ENCODE peak calls at places on chromosome 3, in four cellular contexts. Z is left ventricle myocardium inferior, H is stomach, K is nephron progenitor cell. F is an unnamed sample.
A peak's percentile ranks its signal among the peaks of the same experiment; 100 is the strongest.

GRCh38 chr3:79250746-79251145 is 517.1 kb downstream of the ROBO1 start:
- DNase-seq in Z (no peak), K (no peak), H (no peak), F (no peak)

GRCh38 chr3:11392689-11393114 is 120.5 kb downstream of the ATG7 start:
- DNase-seq in K (no peak), Z (no peak), H (no peak), F (no peak)

GRCh38 chr3:11346416-11346815 is 74.2 kb downstream of the ATG7 start:
- DNase-seq in Z (no peak), H (no peak), K (no peak), F (no peak)

GRCh38 chr3:126154391-126155279 is 25.8 kb downstream of the ALDH1L1 start:
- DNase-seq in H (no peak), K (no peak), Z (no peak), F (peak; percentile 12)

GRCh38 chr3:160129459-160130061 is 95.7 kb upstream of the C3orf80 start:
- DNase-seq in H (no peak), Z (no peak), K (no peak), F (no peak)

GRCh38 chr3:16849240-16849639 is 35.5 kb upstream of the PLCL2 start:
- DNase-seq in Z (peak; percentile 56), H (peak; percentile 65), K (peak; percentile 42), F (peak; percentile 37)

GRCh38 chr3:142459929-142460328 is 12.1 kb upstream of the XRN1 start:
- DNase-seq in Z (no peak), H (no peak), K (no peak), F (no peak)

GRCh38 chr3:118740722-118741290 is 293.8 kb downstream of the IGSF11 start:
- DNase-seq in K (no peak), H (no peak), Z (no peak), F (no peak)

GRCh38 chr3:188199386-188199785 is 45.4 kb downstream of the LPP start:
- DNase-seq in Z (no peak), H (no peak), K (no peak), F (no peak)

GRCh38 chr3:129934234-129935123 is 40.0 kb upstream of the TRH start:
- DNase-seq in K (peak; percentile 55), Z (no peak), H (no peak), F (peak; percentile 64)

GRCh38 chr3:24174637-24175036 is 229.6 kb downstream of the NR1D2 start:
- DNase-seq in Z (no peak), K (no peak), H (no peak), F (no peak)

GRCh38 chr3:117734431-117734830 is 1024.9 kb downstream of the TUSC7 start:
- DNase-seq in H (no peak), Z (no peak), K (no peak), F (no peak)

GRCh38 chr3:65551945-65552344 is 486.8 kb downstream of the MAGI1 start:
- DNase-seq in K (no peak), H (no peak), Z (no peak), F (no peak)

GRCh38 chr3:38120690-38121450 is 16.1 kb downstream of the ACAA1 start:
- DNase-seq in Z (no peak), K (no peak), H (peak; percentile 24), F (no peak)

GRCh38 chr3:169149349-169149890 is 514.1 kb downstream of the MECOM start:
- DNase-seq in H (peak; percentile 93), Z (peak; percentile 81), K (peak; percentile 89), F (peak; percentile 83)

GRCh38 chr3:183224581-183224980 is 28.5 kb upstream of the B3GNT5 start:
- DNase-seq in K (no peak), Z (no peak), H (no peak), F (no peak)

GRCh38 chr3:190238871-190239270 is 83.4 kb downstream of the CLDN1 start:
- DNase-seq in H (no peak), K (no peak), Z (no peak), F (no peak)

GRCh38 chr3:40167958-40168357 is 141.5 kb upstream of the EIF1B start:
- DNase-seq in Z (no peak), H (peak; percentile 58), K (no peak), F (no peak)

GRCh38 chr3:27568393-27568792 is 84.2 kb upstream of the SLC4A7 start:
- DNase-seq in H (peak; percentile 34), K (no peak), Z (peak; percentile 60), F (no peak)

GRCh38 chr3:195250473-195251251 is 20.3 kb downstream of the XXYLT1 start:
- DNase-seq in Z (peak; percentile 42), K (no peak), H (no peak), F (peak; percentile 63)

GRCh38 chr3:4696266-4696665 is 203.1 kb downstream of the ITPR1 start:
- DNase-seq in K (no peak), Z (no peak), H (no peak), F (no peak)

GRCh38 chr3:39147711-39148115 is 5.7 kb downstream of the CSRNP1 start:
- DNase-seq in Z (no peak), K (no peak), H (no peak), F (no peak)

GRCh38 chr3:188510366-188510765 is 356.4 kb downstream of the LPP start:
- DNase-seq in K (no peak), Z (no peak), H (no peak), F (no peak)

GRCh38 chr3:187122261-187122660 is 17.0 kb downstream of the RPL39L start:
- DNase-seq in K (no peak), H (no peak), Z (no peak), F (no peak)

GRCh38 chr3:123104550-123104949 is 37.7 kb downstream of the PDIA5 start:
- DNase-seq in Z (no peak), K (no peak), H (no peak), F (no peak)

GRCh38 chr3:160756907-160757623 is 1.0 kb downstream of the PPM1L start:
- DNase-seq in K (peak; percentile 34), H (peak; percentile 32), Z (peak; percentile 19), F (peak; percentile 9)

GRCh38 chr3:119316313-119316670 is 22.1 kb downstream of the ARHGAP31 start:
- DNase-seq in H (no peak), K (no peak), Z (no peak), F (no peak)

GRCh38 chr3:114743746-114744145 is 403.3 kb downstream of the ZBTB20 start:
- DNase-seq in K (no peak), Z (no peak), H (no peak), F (no peak)

GRCh38 chr3:45054196-45054857 is 28.2 kb downstream of the CLEC3B start:
- DNase-seq in H (no peak), Z (no peak), K (no peak), F (no peak)

GRCh38 chr3:48591886-48592518 is 3.1 kb downstream of the COL7A1 start:
- DNase-seq in K (no peak), Z (no peak), H (no peak), F (no peak)

GRCh38 chr3:124260206-124260915 is 268.4 kb upstream of the ROPN1 start:
- DNase-seq in H (no peak), K (no peak), Z (peak; percentile 54), F (no peak)

GRCh38 chr3:146092230-146092629 is 68.8 kb downstream of the PLOD2 start:
- DNase-seq in K (no peak), Z (no peak), H (no peak), F (no peak)

GRCh38 chr3:168044049-168044448 is 51.7 kb downstream of the GOLIM4 start:
- DNase-seq in K (no peak), Z (no peak), H (no peak), F (no peak)

GRCh38 chr3:168047936-168048335 is 47.8 kb downstream of the GOLIM4 start:
- DNase-seq in H (no peak), K (no peak), Z (no peak), F (no peak)

GRCh38 chr3:168048414-168049330 is 47.1 kb downstream of the GOLIM4 start:
- DNase-seq in H (no peak), K (no peak), Z (no peak), F (no peak)

GRCh38 chr3:168049366-168049974 is 46.3 kb downstream of the GOLIM4 start:
- DNase-seq in K (no peak), H (no peak), Z (no peak), F (no peak)

GRCh38 chr3:168047190-168047795 is 48.4 kb downstream of the GOLIM4 start:
- DNase-seq in K (no peak), H (no peak), Z (no peak), F (peak; percentile 47)
- TF ChIP-seq CTCF in K (peak; percentile 23), H (peak; percentile 94), Z (peak; percentile 94), F (peak; percentile 68)

GRCh38 chr3:46705751-46706572 is 4.8 kb downstream of the TMIE start:
- DNase-seq in K (no peak), H (no peak), Z (peak; percentile 13), F (no peak)
- TF ChIP-seq CTCF in K (no peak), H (no peak), Z (no peak), F (no peak)

DNA sequence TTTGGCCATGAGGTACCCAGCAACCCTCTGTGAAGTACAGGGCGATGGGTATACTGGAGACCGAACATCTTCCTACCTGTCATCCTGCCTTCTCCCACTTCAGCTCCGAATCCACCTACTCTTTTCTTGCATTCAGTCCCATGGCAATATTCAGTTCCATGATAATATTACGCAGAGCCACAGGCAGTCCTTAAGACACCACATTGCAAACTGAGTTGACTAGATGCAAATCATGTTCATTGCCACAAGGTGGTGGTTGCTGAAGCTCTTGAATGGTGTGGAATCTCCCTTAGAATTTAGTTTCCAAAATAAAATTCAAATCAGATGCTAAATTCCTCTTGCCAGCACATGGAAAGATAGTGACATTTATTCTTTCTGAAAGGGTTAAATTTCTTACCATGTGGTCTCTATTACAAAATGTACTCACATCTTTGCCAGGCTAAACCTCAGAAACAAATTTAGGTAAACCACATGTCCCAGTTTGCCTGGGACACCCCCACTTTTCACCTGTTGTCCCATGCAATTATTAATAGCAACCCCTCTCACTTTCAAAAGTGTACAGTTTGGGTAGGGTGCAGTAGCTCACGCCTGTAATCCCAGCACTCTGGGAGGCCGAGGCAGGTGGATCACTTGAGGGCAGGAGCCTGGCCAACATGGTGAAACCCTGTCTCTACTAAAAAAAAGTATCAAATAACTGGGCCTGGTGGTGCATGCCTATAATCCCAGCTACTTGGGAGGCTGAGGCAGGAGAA is 1.7 kb upstream of the NME9 start:
- DNase-seq in Z (no peak), H (no peak), K (no peak), F (no peak)
- TF ChIP-seq CTCF in Z (peak; percentile 34), H (no peak), K (no peak), F (no peak)

DNA sequence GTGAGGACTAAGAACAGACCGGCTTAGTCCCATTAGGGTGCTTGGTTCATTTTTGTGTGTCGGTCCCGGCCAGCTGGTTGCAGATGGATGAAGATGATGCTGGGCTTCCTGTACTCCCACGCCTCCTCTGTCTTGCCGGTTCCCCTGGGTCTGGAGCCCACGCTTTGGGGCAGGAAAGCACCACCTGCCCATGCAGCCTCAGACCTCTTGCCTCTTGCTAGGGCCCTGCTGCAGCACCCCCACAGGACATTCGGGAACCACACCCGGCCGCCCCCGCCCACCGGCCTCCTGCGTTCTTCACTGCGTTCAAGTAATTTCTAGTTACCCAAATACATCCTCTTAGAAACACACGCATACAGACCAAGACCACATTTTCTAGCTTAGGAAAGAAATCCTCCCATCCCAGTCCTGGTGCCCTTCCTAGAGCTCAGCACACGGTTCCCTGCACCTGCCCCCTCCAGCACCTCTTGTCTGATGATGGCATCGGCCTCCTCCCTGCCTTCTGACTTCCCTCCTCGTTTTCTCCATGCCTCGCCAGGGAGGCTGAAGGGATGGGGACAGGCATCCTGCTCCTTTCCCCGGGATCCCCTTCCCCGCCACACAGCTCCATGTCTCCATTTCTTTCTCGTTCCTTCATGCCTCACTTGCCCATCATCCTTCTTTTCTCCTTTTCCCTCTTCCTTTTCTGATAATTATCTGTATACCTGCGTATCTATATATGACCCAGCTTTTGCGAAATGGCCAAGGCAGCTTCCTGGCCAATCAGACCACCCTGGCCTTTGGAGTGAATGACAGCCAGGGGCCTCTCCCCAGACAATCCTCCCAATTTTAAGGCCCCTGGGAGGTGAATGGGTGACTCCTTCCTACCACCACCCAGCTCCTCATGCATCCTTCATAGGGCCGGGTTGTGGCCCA is 30.9 kb downstream of the FAM3D start:
- DNase-seq in H (no peak), Z (no peak), K (no peak), F (peak; percentile 67)
- TF ChIP-seq CTCF in H (no peak), Z (peak; percentile 13), K (no peak), F (no peak)

F was measured in GM13976.